ENCODE peak calls at places on chromosome 12, in nine cellular contexts. X is astrocyte of the spinal cord, S is hepatocyte, Y is mucosa of descending colon, U is testis, K is GM10248, P is fibroblast of the aortic adventitia, V is nephron progenitor cell, R is AG04450. B is an unnamed sample.

GRCh38 chr12:62138527-62138926 is 121.7 kb upstream of the USP15 start:
- DNase-seq in X (no peak), S (no peak), Y (no peak), U (no peak), K (no peak), P (no peak), V (no peak), R (no peak), B (no peak)

GRCh38 chr12:104588048-104588942 is 131.5 kb downstream of the CHST11 start:
- DNase-seq in X (peak; percentile 77), S (no peak), Y (no peak), U (no peak), K (no peak), P (peak; percentile 63), V (peak; percentile 19), R (no peak), B (no peak)

GRCh38 chr12:79911889-79912656 is 22.8 kb downstream of the PPP1R12A start:
- DNase-seq in X (peak; percentile 45), S (no peak), Y (no peak), U (no peak), K (no peak), P (peak; percentile 56), V (no peak), R (no peak), B (no peak)

GRCh38 chr12:87818416-87818815 is 210.8 kb downstream of the C12orf50 start:
- DNase-seq in X (no peak), S (no peak), Y (no peak), U (no peak), K (no peak), P (no peak), V (no peak), R (no peak), B (no peak)

GRCh38 chr12:128069359-128069997 is 197.5 kb upstream of the TMEM132C start:
- DNase-seq in X (peak; percentile 68), S (peak; percentile 77), Y (peak; percentile 83), U (peak; percentile 73), K (peak; percentile 34), P (peak; percentile 69), V (peak; percentile 61), R (no peak), B (no peak)

GRCh38 chr12:121784460-121784859 is 9.0 kb downstream of the RHOF start:
- DNase-seq in X (peak; percentile 74), S (no peak), Y (no peak), U (no peak), K (no peak), P (peak; percentile 91), V (no peak), R (no peak), B (no peak)

GRCh38 chr12:125882141-125882540 is 816.9 kb downstream of the AACS start:
- DNase-seq in X (peak; percentile 17), S (no peak), Y (no peak), U (no peak), K (no peak), P (no peak), V (no peak), R (no peak), B (no peak)

GRCh38 chr12:47437570-47437969 is 268.3 kb downstream of the RPAP3 start:
- DNase-seq in X (no peak), S (no peak), Y (no peak), U (no peak), K (no peak), P (no peak), V (no peak), R (no peak), B (no peak)

GRCh38 chr12:80690513-80690912 is 16.9 kb upstream of the MYF6 start:
- DNase-seq in X (no peak), S (no peak), Y (no peak), U (no peak), K (no peak), P (no peak), V (no peak), R (no peak), B (no peak)

GRCh38 chr12:80353254-80353653 is 90.8 kb upstream of the PTPRQ start:
- DNase-seq in X (peak; percentile 50), S (peak; percentile 4), Y (no peak), U (no peak), K (no peak), P (no peak), V (no peak), R (no peak), B (no peak)

GRCh38 chr12:18304609-18305008 is 43.3 kb downstream of the PIK3C2G start:
- DNase-seq in X (no peak), S (no peak), Y (no peak), U (no peak), K (no peak), P (no peak), V (no peak), R (no peak), B (no peak)

GRCh38 chr12:18297883-18298282 is 36.6 kb downstream of the PIK3C2G start:
- DNase-seq in X (no peak), S (no peak), Y (no peak), U (no peak), K (no peak), P (no peak), V (no peak), R (no peak), B (no peak)

GRCh38 chr12:18306311-18306710 is 45.0 kb downstream of the PIK3C2G start:
- DNase-seq in X (no peak), S (no peak), Y (no peak), U (no peak), K (no peak), P (no peak), V (no peak), R (no peak), B (no peak)

GRCh38 chr12:18302809-18303430 is 41.6 kb downstream of the PIK3C2G start:
- DNase-seq in X (no peak), S (no peak), Y (no peak), U (no peak), K (no peak), P (no peak), V (no peak), R (no peak), B (no peak)
- TF ChIP-seq CTCF in X (no peak), S (no peak), Y (no peak), U (no peak), K (no peak), P (no peak), V (no peak), R (no peak), B (no peak)

GRCh38 chr12:67999244-67999643 is 10.0 kb downstream of the IFNG-AS1 start:
- DNase-seq in X (no peak), S (no peak), Y (no peak), U (no peak), K (no peak), P (no peak), V (no peak), R (no peak), B (no peak)

GRCh38 chr12:68007023-68007422 is 17.8 kb downstream of the IFNG-AS1 start:
- DNase-seq in X (no peak), S (no peak), Y (no peak), U (no peak), K (no peak), P (no peak), V (no peak), R (no peak), B (no peak)

GRCh38 chr12:67998379-67998778 is 9.1 kb downstream of the IFNG-AS1 start:
- DNase-seq in X (no peak), S (no peak), Y (no peak), U (no peak), K (no peak), P (no peak), V (no peak), R (no peak), B (no peak)

GRCh38 chr12:68003777-68004176 is 14.5 kb downstream of the IFNG-AS1 start:
- DNase-seq in X (no peak), S (no peak), Y (no peak), U (no peak), K (no peak), P (no peak), V (no peak), R (no peak), B (no peak)

GRCh38 chr12:68001486-68002466 is 12.5 kb downstream of the IFNG-AS1 start:
- DNase-seq in X (peak; percentile 4), S (peak; percentile 23), Y (no peak), U (no peak), K (no peak), P (peak; percentile 28), V (no peak), R (no peak), B (no peak)
- TF ChIP-seq CTCF in X (peak; percentile 37), S (peak; percentile 48), Y (no peak), U (peak; percentile 8), K (peak; percentile 12), P (peak; percentile 33), V (peak; percentile 45), R (peak; percentile 43), B (peak; percentile 42)

DNA sequence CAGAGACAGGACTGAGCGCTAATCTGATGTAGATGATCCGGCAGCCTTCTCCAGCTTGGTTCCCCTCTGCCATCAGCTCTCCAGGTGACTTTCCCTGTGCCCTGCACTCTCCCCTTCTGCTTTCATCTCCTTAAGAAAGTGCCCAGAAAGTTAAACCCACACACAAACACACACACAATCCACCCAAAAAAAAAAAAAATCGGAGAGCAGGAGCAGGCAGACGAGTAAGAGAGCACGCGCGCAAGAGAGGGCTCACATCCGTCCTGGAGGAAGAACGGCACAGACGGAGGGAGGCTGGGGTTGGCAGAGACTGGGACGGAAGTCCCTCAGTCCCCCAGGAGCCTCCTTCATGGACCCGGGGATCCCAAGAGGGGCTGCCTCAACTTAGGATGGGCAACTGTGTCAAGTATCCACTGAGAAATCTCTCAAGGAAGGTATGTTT is 9.8 kb downstream of the CABP1 start:
- DNase-seq in X (no peak), S (no peak), Y (no peak), U (no peak), K (no peak), P (no peak), V (no peak), R (no peak), B (no peak)
- TF ChIP-seq CTCF in X (no peak), S (no peak), Y (no peak), U (no peak), K (no peak), P (no peak), V (no peak), R (no peak), B (no peak)

GRCh38 chr12:78118036-78118435 is 287.3 kb downstream of the NAV3 start:
- DNase-seq in X (no peak), S (no peak), Y (no peak), U (no peak), K (no peak), P (no peak), V (no peak), R (no peak), B (no peak)
- TF ChIP-seq CTCF in X (no peak), S (peak; percentile 6), Y (no peak), U (no peak), K (no peak), P (no peak), V (no peak), R (peak; percentile 10), B (peak; percentile 38)

B was measured in GM06990.